ENCODE peak calls at places on chromosome 10, in four cellular contexts. X is GM12891, E is adrenal gland, B is HCT116. N is an unnamed sample.

GRCh38 chr10:110007701-110008517 is at the start of gene ADD3:
- DNase-seq in X (peak), E (peak), B (peak), N (peak)

GRCh38 chr10:62057359-62057758 is 155.9 kb downstream of the ARID5B start:
- DNase-seq in X (no peak), E (no peak), B (no peak), N (no peak)

GRCh38 chr10:52778511-52779392 is 6.2 kb upstream of the MBL2 start:
- DNase-seq in X (no peak), E (no peak), B (peak), N (peak)

GRCh38 chr10:122487231-122487765 is 25.9 kb downstream of the HTRA1 start:
- DNase-seq in X (no peak), E (no peak), B (no peak), N (no peak)

GRCh38 chr10:124341768-124342135 is 77.0 kb downstream of the OAT start:
- DNase-seq in X (no peak), E (no peak), B (no peak), N (peak)

GRCh38 chr10:122303271-122304053 is 32.4 kb downstream of the BTBD16 start:
- DNase-seq in X (no peak), E (no peak), B (no peak), N (no peak)

GRCh38 chr10:121662945-121663917 is 65.0 kb upstream of the FGFR2 start:
- DNase-seq in X (no peak), E (no peak), B (peak), N (peak)

GRCh38 chr10:116255931-116256748 is 16.9 kb downstream of the GFRA1 start:
- DNase-seq in X (no peak), E (no peak), B (no peak), N (no peak)

GRCh38 chr10:124285587-124286527 is 132.9 kb downstream of the OAT start:
- DNase-seq in X (no peak), E (no peak), B (no peak), N (no peak)

GRCh38 chr10:120041807-120042545 is 149.4 kb downstream of the SEC23IP start:
- DNase-seq in X (no peak), E (no peak), B (no peak), N (no peak)

GRCh38 chr10:113051456-113051855 is 101.4 kb downstream of the TCF7L2 start:
- DNase-seq in X (no peak), E (no peak), B (no peak), N (no peak)

GRCh38 chr10:48463318-48464003 is 141.4 kb downstream of the ARHGAP22 start:
- DNase-seq in X (no peak), E (no peak), B (no peak), N (peak)

GRCh38 chr10:48215148-48215982 is 59.1 kb downstream of the FRMPD2 start:
- DNase-seq in X (peak), E (peak), B (peak), N (peak)

GRCh38 chr10:63268139-63268797 is 135.1 kb downstream of the NRBF2 start:
- DNase-seq in X (no peak), E (no peak), B (no peak), N (peak)

GRCh38 chr10:43237631-43238446 is 29.0 kb downstream of the RASGEF1A start:
- DNase-seq in X (no peak), E (peak), B (no peak), N (no peak)

DNA sequence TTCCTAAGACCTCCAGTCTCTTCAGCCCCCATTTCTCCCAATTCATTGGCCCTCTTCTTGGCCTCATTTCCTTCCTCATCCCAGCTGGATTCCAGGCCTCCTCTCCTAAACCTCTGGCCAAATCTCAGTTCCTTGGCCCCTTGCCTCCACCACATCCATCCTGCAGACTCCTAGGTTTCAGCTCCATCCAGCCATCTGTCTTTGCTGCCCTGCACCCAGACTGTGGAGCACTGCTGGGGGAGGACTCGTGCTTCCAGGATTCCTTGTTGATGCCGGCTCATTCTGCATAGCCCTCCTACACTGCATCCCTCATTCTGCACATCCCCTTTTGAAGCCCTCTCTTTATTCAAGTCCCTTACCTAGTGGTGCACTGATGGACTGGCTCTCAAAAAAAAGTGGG is 6.8 kb downstream of the PLAC9 start:
- DNase-seq in X (no peak), E (no peak), B (no peak), N (no peak)
- TF ChIP-seq POLR2A in X (no peak), E (no peak), B (no peak), N (no peak)

DNA sequence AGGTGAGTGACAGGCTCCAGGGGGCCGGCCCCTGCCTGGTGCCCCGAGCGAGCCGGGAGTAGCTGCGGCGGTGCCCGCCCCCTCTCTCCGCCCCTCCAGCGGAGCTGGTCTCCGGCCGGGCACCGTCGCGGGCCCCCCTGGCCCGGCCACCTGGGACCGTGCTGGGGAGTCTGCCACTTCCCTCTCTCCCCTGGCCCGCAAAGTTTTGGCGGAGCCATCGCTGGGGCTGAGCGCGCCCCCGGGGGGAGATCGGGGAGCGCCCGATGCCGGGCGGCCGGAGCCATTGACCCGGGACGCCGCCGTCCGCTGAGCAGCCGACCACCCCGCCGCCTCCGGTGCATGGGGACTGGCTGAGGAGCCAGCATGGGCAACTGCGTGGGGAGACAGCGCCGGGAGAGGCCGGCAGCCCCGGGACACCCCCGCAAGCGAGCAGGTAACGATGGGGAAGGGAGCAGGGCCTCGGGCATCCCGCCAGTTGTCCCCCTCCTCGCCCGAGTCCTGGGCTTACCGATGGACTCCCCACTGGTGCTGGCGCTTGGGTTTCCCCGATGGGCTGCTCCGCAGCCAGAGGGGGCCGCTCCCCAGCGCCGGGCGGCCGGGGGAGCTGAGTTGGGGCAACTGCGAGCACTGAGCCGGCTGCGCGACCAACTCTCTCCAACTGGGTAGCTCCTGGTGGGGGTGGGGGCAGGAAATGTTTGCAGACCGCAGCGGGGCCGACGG is at the start of gene UBTD1:
- DNase-seq in X (no peak), E (peak), B (no peak), N (peak)
- TF ChIP-seq POLR2A in X (no peak), E (peak), B (no peak), N (no peak)

GRCh38 chr10:88582806-88583583 is at the start of gene RNLS:
- DNase-seq in X (peak), E (peak), B (no peak), N (peak)
- TF ChIP-seq POLR2A in X (peak), E (peak), B (no peak), N (peak)

GRCh38 chr10:70684841-70685457 is 12.6 kb downstream of the ADAMTS14 start:
- DNase-seq in X (no peak), E (no peak), B (no peak), N (no peak)
- TF ChIP-seq POLR2A in X (no peak), E (no peak), B (no peak), N (no peak)

GRCh38 chr10:31320179-31320597 is 1.2 kb downstream of the ZEB1 start:
- DNase-seq in X (peak), E (peak), B (no peak), N (peak)
- TF ChIP-seq POLR2A in X (no peak), E (no peak), B (no peak), N (no peak)

DNA sequence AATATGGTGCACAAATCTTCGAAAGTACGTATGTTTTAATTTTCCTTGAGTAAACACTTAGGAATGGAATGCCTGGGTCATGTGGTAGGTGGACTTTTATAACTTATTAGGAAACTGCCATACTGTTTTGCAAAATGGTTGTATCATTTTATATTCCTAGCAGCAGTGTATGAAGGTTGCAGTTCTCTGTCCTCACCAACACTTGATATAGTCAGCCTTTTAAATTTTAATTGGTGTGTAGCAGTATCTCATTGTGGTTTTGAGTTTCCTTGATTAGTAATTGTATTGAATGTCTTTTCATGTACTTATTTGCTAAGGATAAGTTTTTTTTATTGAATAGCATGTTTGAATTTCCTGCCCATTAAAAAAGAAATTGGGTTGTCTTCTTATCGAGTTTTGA is 926 bp upstream of the PCBD1 start:
- DNase-seq in X (no peak), E (no peak), B (no peak), N (no peak)
- TF ChIP-seq POLR2A in X (no peak), E (no peak), B (no peak), N (no peak)

DNA sequence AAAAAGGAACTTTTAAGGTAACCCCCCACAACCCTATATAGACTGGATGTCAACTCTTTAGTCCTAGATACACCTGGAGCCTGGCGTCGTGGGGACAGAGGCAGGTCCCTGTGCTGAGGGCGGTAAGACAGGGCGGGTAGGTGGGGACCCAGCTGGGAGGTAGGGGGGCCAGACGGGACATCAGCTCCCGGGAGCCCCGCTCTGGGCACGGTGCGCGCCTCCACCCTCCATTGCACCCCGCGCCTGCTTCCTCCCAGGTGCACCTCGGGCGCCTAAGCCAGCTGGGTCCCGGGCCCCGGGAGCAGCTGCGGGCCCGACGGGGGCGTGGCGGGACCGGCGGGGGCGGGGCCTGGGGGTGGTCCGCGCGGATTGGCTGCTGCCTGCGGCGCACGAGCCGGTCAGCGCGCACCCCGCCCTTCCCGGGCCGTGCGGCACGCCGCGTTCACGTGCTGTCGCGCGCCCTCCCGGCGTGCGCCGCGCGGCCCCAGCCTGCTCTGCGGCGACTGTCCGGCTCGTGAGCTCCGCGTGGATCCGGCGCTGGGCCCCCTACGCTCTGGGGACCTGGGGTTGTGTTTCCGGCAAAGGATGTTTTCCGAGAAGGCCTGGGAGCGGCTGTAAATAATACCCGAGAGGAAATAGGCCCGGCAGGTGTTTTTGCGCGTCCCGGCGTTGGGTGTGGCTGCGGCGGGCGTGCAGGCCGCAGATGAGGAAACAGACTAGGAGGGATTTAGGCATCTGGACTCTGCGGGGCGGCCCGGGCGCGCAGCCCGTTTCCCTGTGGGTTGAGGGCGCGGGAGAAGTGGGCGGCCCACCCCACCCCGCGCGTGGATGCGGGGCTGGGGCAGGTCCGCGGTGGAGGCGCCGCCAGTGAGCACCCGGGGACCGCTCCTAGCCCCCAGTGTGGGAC is 39.1 kb upstream of the PFKFB3 start:
- DNase-seq in X (peak), E (peak), B (peak), N (peak)
- TF ChIP-seq POLR2A in X (peak), E (peak), B (no peak), N (peak)

GRCh38 chr10:13739178-13739577 is 152.4 kb downstream of the PRPF18 start:
- DNase-seq in X (no peak), E (no peak), B (no peak), N (no peak)

GRCh38 chr10:13743101-13743693 is 156.4 kb downstream of the PRPF18 start:
- DNase-seq in X (no peak), E (peak), B (no peak), N (no peak)

GRCh38 chr10:13743963-13744362 is 157.2 kb downstream of the PRPF18 start:
- DNase-seq in X (no peak), E (no peak), B (no peak), N (no peak)

GRCh38 chr10:13740416-13740815 is 153.7 kb downstream of the PRPF18 start:
- DNase-seq in X (no peak), E (no peak), B (no peak), N (no peak)

DNA sequence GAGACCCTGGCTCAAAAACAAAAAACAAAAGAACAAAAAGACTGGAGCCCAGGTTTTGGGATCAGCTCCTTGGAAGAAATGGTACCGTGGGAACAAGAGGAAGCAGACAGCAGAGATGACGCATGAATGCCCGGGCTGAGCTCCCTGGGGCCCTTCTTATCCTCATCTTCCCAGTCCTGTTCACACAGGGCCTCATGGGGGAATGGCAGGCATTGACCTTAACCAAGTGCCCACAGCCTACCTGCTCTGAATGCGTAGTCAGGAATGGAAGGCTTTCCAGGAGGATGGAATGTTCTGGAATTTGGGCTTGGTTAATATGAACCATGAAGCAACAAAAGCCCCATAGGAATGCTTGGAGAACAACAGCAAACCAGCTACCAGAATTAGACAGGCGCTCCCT is 154.7 kb downstream of the PRPF18 start:
- DNase-seq in X (no peak), E (no peak), B (no peak), N (no peak)
- TF ChIP-seq POLR2A in X (no peak), E (no peak), B (no peak), N (no peak)

GRCh38 chr10:72637398-72637857 is 11.5 kb upstream of the MICU1 start:
- DNase-seq in X (peak), E (peak), B (no peak), N (peak)

GRCh38 chr10:72642318-72642717 is 16.4 kb upstream of the MICU1 start:
- DNase-seq in X (no peak), E (no peak), B (no peak), N (no peak)

GRCh38 chr10:72639441-72639873 is 13.6 kb upstream of the MICU1 start:
- DNase-seq in X (peak), E (no peak), B (no peak), N (no peak)

GRCh38 chr10:72638586-72639440 is 12.9 kb upstream of the MICU1 start:
- DNase-seq in X (no peak), E (no peak), B (no peak), N (no peak)
- TF ChIP-seq POLR2A in X (no peak), E (no peak), B (no peak), N (no peak)

DNA sequence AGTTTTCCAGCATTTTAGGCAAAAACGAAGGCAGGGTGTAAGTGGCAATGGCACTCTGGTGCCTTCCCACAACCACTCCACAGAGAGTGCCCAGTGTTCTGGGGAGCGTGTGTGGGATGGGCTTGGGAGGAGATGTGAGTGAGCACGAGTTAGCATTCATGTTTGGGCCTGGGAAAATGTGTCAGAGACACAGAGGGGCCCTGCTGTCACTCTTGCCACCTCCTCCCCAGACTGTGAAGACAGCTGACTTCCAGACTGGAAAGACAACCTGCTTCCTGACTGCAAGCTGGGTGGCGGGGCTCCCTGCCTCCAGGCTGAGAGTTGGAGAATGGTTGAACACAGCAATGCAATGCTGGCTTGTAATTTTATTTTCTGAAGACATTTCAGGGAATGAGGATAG is 454.5 kb upstream of the ZMIZ1 start:
- DNase-seq in X (no peak), E (no peak), B (no peak), N (no peak)
- TF ChIP-seq POLR2A in X (no peak), E (no peak), B (no peak), N (no peak)